ENCODE peak calls at places on chromosome 19, in seven cellular contexts. One of them, this sample, is unnamed.

GRCh38 chr19:39209196-39209595 is 5.1 kb upstream of the SYCN start:
- DNase-seq in activated CD4-positive, alpha-beta T cell treated with anti-CD3 and anti-CD28 coated beads, Interleukin-2, amount 50 U/mL, for 1 hour: no peak
- DNase-seq in choroid plexus epithelial cell: no peak
- DNase-seq in tibial artery: no peak
- DNase-seq in sigmoid colon: no peak
- DNase-seq in stimulated activated naive B cell treated with anti-CD40 and anti-IgM and Interleukin-4, amounts not matched to agents 10 μg/mL and 1 μg/mL and 100 μg/mL, for 72 hours: no peak
- DNase-seq in activated T-cell treated with anti-CD3 and anti-CD28 coated beads, Interleukin-2, amount 50 U/mL, for 72 hours: no peak
- DNase-seq in this sample: no peak

GRCh38 chr19:10238172-10238783 is 7.1 kb upstream of the S1PR2 start:
- DNase-seq in activated CD4-positive, alpha-beta T cell treated with anti-CD3 and anti-CD28 coated beads, Interleukin-2, amount 50 U/mL, for 1 hour: no peak
- DNase-seq in choroid plexus epithelial cell: peak
- DNase-seq in tibial artery: no peak
- DNase-seq in sigmoid colon: peak
- DNase-seq in stimulated activated naive B cell treated with anti-CD40 and anti-IgM and Interleukin-4, amounts not matched to agents 10 μg/mL and 1 μg/mL and 100 μg/mL, for 72 hours: no peak
- DNase-seq in activated T-cell treated with anti-CD3 and anti-CD28 coated beads, Interleukin-2, amount 50 U/mL, for 72 hours: no peak
- DNase-seq in this sample: no peak

GRCh38 chr19:46759817-46760333 is 13.6 kb upstream of the STRN4 start:
- DNase-seq in activated CD4-positive, alpha-beta T cell treated with anti-CD3 and anti-CD28 coated beads, Interleukin-2, amount 50 U/mL, for 1 hour: no peak
- DNase-seq in choroid plexus epithelial cell: peak
- DNase-seq in tibial artery: no peak
- DNase-seq in sigmoid colon: peak
- DNase-seq in stimulated activated naive B cell treated with anti-CD40 and anti-IgM and Interleukin-4, amounts not matched to agents 10 μg/mL and 1 μg/mL and 100 μg/mL, for 72 hours: no peak
- DNase-seq in activated T-cell treated with anti-CD3 and anti-CD28 coated beads, Interleukin-2, amount 50 U/mL, for 72 hours: no peak
- DNase-seq in this sample: no peak

GRCh38 chr19:5192568-5192967 is 148.0 kb downstream of the PTPRS start:
- DNase-seq in activated CD4-positive, alpha-beta T cell treated with anti-CD3 and anti-CD28 coated beads, Interleukin-2, amount 50 U/mL, for 1 hour: no peak
- DNase-seq in choroid plexus epithelial cell: no peak
- DNase-seq in tibial artery: no peak
- DNase-seq in sigmoid colon: no peak
- DNase-seq in stimulated activated naive B cell treated with anti-CD40 and anti-IgM and Interleukin-4, amounts not matched to agents 10 μg/mL and 1 μg/mL and 100 μg/mL, for 72 hours: no peak
- DNase-seq in activated T-cell treated with anti-CD3 and anti-CD28 coated beads, Interleukin-2, amount 50 U/mL, for 72 hours: no peak
- DNase-seq in this sample: no peak

GRCh38 chr19:29410974-29411615 is 114.7 kb upstream of the VSTM2B start:
- DNase-seq in activated CD4-positive, alpha-beta T cell treated with anti-CD3 and anti-CD28 coated beads, Interleukin-2, amount 50 U/mL, for 1 hour: no peak
- DNase-seq in choroid plexus epithelial cell: no peak
- DNase-seq in tibial artery: no peak
- DNase-seq in sigmoid colon: no peak
- DNase-seq in stimulated activated naive B cell treated with anti-CD40 and anti-IgM and Interleukin-4, amounts not matched to agents 10 μg/mL and 1 μg/mL and 100 μg/mL, for 72 hours: no peak
- DNase-seq in activated T-cell treated with anti-CD3 and anti-CD28 coated beads, Interleukin-2, amount 50 U/mL, for 72 hours: no peak
- DNase-seq in this sample: no peak

GRCh38 chr19:42467437-42467760 is 24.7 kb upstream of the CXCL17 start:
- DNase-seq in activated CD4-positive, alpha-beta T cell treated with anti-CD3 and anti-CD28 coated beads, Interleukin-2, amount 50 U/mL, for 1 hour: no peak
- DNase-seq in choroid plexus epithelial cell: no peak
- DNase-seq in tibial artery: no peak
- DNase-seq in sigmoid colon: no peak
- DNase-seq in stimulated activated naive B cell treated with anti-CD40 and anti-IgM and Interleukin-4, amounts not matched to agents 10 μg/mL and 1 μg/mL and 100 μg/mL, for 72 hours: no peak
- DNase-seq in activated T-cell treated with anti-CD3 and anti-CD28 coated beads, Interleukin-2, amount 50 U/mL, for 72 hours: no peak
- DNase-seq in this sample: no peak

GRCh38 chr19:35861640-35862160 is 5.0 kb downstream of the KIRREL2 start:
- DNase-seq in activated CD4-positive, alpha-beta T cell treated with anti-CD3 and anti-CD28 coated beads, Interleukin-2, amount 50 U/mL, for 1 hour: no peak
- DNase-seq in choroid plexus epithelial cell: no peak
- DNase-seq in tibial artery: no peak
- DNase-seq in sigmoid colon: no peak
- DNase-seq in stimulated activated naive B cell treated with anti-CD40 and anti-IgM and Interleukin-4, amounts not matched to agents 10 μg/mL and 1 μg/mL and 100 μg/mL, for 72 hours: no peak
- DNase-seq in activated T-cell treated with anti-CD3 and anti-CD28 coated beads, Interleukin-2, amount 50 U/mL, for 72 hours: no peak
- DNase-seq in this sample: no peak

GRCh38 chr19:36051236-36051635 is 2.8 kb downstream of the THAP8 start:
- DNase-seq in activated CD4-positive, alpha-beta T cell treated with anti-CD3 and anti-CD28 coated beads, Interleukin-2, amount 50 U/mL, for 1 hour: no peak
- DNase-seq in choroid plexus epithelial cell: peak
- DNase-seq in tibial artery: no peak
- DNase-seq in sigmoid colon: no peak
- DNase-seq in stimulated activated naive B cell treated with anti-CD40 and anti-IgM and Interleukin-4, amounts not matched to agents 10 μg/mL and 1 μg/mL and 100 μg/mL, for 72 hours: no peak
- DNase-seq in activated T-cell treated with anti-CD3 and anti-CD28 coated beads, Interleukin-2, amount 50 U/mL, for 72 hours: no peak
- DNase-seq in this sample: peak

GRCh38 chr19:40254714-40255418 is 28.4 kb upstream of the CCNP start:
- DNase-seq in activated CD4-positive, alpha-beta T cell treated with anti-CD3 and anti-CD28 coated beads, Interleukin-2, amount 50 U/mL, for 1 hour: no peak
- DNase-seq in choroid plexus epithelial cell: no peak
- DNase-seq in tibial artery: no peak
- DNase-seq in sigmoid colon: no peak
- DNase-seq in stimulated activated naive B cell treated with anti-CD40 and anti-IgM and Interleukin-4, amounts not matched to agents 10 μg/mL and 1 μg/mL and 100 μg/mL, for 72 hours: no peak
- DNase-seq in activated T-cell treated with anti-CD3 and anti-CD28 coated beads, Interleukin-2, amount 50 U/mL, for 72 hours: no peak
- DNase-seq in this sample: no peak

GRCh38 chr19:12778020-12778904 is 2.9 kb upstream of the HOOK2 start:
- DNase-seq in activated CD4-positive, alpha-beta T cell treated with anti-CD3 and anti-CD28 coated beads, Interleukin-2, amount 50 U/mL, for 1 hour: peak
- DNase-seq in choroid plexus epithelial cell: peak
- DNase-seq in tibial artery: peak
- DNase-seq in sigmoid colon: peak
- DNase-seq in stimulated activated naive B cell treated with anti-CD40 and anti-IgM and Interleukin-4, amounts not matched to agents 10 μg/mL and 1 μg/mL and 100 μg/mL, for 72 hours: no peak
- DNase-seq in activated T-cell treated with anti-CD3 and anti-CD28 coated beads, Interleukin-2, amount 50 U/mL, for 72 hours: peak
- DNase-seq in this sample: peak

GRCh38 chr19:4914736-4915501 is 5.6 kb downstream of the UHRF1 start:
- DNase-seq in activated CD4-positive, alpha-beta T cell treated with anti-CD3 and anti-CD28 coated beads, Interleukin-2, amount 50 U/mL, for 1 hour: peak
- DNase-seq in choroid plexus epithelial cell: peak
- DNase-seq in tibial artery: no peak
- DNase-seq in sigmoid colon: no peak
- DNase-seq in stimulated activated naive B cell treated with anti-CD40 and anti-IgM and Interleukin-4, amounts not matched to agents 10 μg/mL and 1 μg/mL and 100 μg/mL, for 72 hours: no peak
- DNase-seq in activated T-cell treated with anti-CD3 and anti-CD28 coated beads, Interleukin-2, amount 50 U/mL, for 72 hours: peak
- DNase-seq in this sample: peak

GRCh38 chr19:17743874-17744273 is 7.4 kb upstream of the FCHO1 start:
- DNase-seq in activated CD4-positive, alpha-beta T cell treated with anti-CD3 and anti-CD28 coated beads, Interleukin-2, amount 50 U/mL, for 1 hour: no peak
- DNase-seq in choroid plexus epithelial cell: peak
- DNase-seq in tibial artery: no peak
- DNase-seq in sigmoid colon: no peak
- DNase-seq in stimulated activated naive B cell treated with anti-CD40 and anti-IgM and Interleukin-4, amounts not matched to agents 10 μg/mL and 1 μg/mL and 100 μg/mL, for 72 hours: no peak
- DNase-seq in activated T-cell treated with anti-CD3 and anti-CD28 coated beads, Interleukin-2, amount 50 U/mL, for 72 hours: peak
- DNase-seq in this sample: no peak

GRCh38 chr19:49497047-49497789 is 984 bp downstream of the RPS11 start:
- DNase-seq in activated CD4-positive, alpha-beta T cell treated with anti-CD3 and anti-CD28 coated beads, Interleukin-2, amount 50 U/mL, for 1 hour: peak
- DNase-seq in choroid plexus epithelial cell: peak
- DNase-seq in tibial artery: no peak
- DNase-seq in sigmoid colon: peak
- DNase-seq in stimulated activated naive B cell treated with anti-CD40 and anti-IgM and Interleukin-4, amounts not matched to agents 10 μg/mL and 1 μg/mL and 100 μg/mL, for 72 hours: no peak
- DNase-seq in activated T-cell treated with anti-CD3 and anti-CD28 coated beads, Interleukin-2, amount 50 U/mL, for 72 hours: peak
- DNase-seq in this sample: peak

GRCh38 chr19:33390120-33390907 is 16.8 kb downstream of the CEBPG start:
- DNase-seq in activated CD4-positive, alpha-beta T cell treated with anti-CD3 and anti-CD28 coated beads, Interleukin-2, amount 50 U/mL, for 1 hour: no peak
- DNase-seq in choroid plexus epithelial cell: no peak
- DNase-seq in tibial artery: peak
- DNase-seq in sigmoid colon: peak
- DNase-seq in stimulated activated naive B cell treated with anti-CD40 and anti-IgM and Interleukin-4, amounts not matched to agents 10 μg/mL and 1 μg/mL and 100 μg/mL, for 72 hours: no peak
- DNase-seq in activated T-cell treated with anti-CD3 and anti-CD28 coated beads, Interleukin-2, amount 50 U/mL, for 72 hours: no peak
- DNase-seq in this sample: no peak

GRCh38 chr19:50198431-50199253 is 4.8 kb upstream of the MYH14 start:
- DNase-seq in activated CD4-positive, alpha-beta T cell treated with anti-CD3 and anti-CD28 coated beads, Interleukin-2, amount 50 U/mL, for 1 hour: no peak
- DNase-seq in choroid plexus epithelial cell: no peak
- DNase-seq in tibial artery: no peak
- DNase-seq in sigmoid colon: no peak
- DNase-seq in stimulated activated naive B cell treated with anti-CD40 and anti-IgM and Interleukin-4, amounts not matched to agents 10 μg/mL and 1 μg/mL and 100 μg/mL, for 72 hours: no peak
- DNase-seq in activated T-cell treated with anti-CD3 and anti-CD28 coated beads, Interleukin-2, amount 50 U/mL, for 72 hours: no peak
- DNase-seq in this sample: no peak

GRCh38 chr19:52991484-52991883 is 22.2 kb upstream of the ERVV-1 start:
- DNase-seq in activated CD4-positive, alpha-beta T cell treated with anti-CD3 and anti-CD28 coated beads, Interleukin-2, amount 50 U/mL, for 1 hour: no peak
- DNase-seq in choroid plexus epithelial cell: peak
- DNase-seq in tibial artery: no peak
- DNase-seq in sigmoid colon: no peak
- DNase-seq in stimulated activated naive B cell treated with anti-CD40 and anti-IgM and Interleukin-4, amounts not matched to agents 10 μg/mL and 1 μg/mL and 100 μg/mL, for 72 hours: no peak
- DNase-seq in activated T-cell treated with anti-CD3 and anti-CD28 coated beads, Interleukin-2, amount 50 U/mL, for 72 hours: no peak
- DNase-seq in this sample: no peak

GRCh38 chr19:7748756-7749155 is 1.4 kb upstream of the CD209 start:
- DNase-seq in activated CD4-positive, alpha-beta T cell treated with anti-CD3 and anti-CD28 coated beads, Interleukin-2, amount 50 U/mL, for 1 hour: no peak
- DNase-seq in choroid plexus epithelial cell: peak
- DNase-seq in tibial artery: no peak
- DNase-seq in sigmoid colon: peak
- DNase-seq in stimulated activated naive B cell treated with anti-CD40 and anti-IgM and Interleukin-4, amounts not matched to agents 10 μg/mL and 1 μg/mL and 100 μg/mL, for 72 hours: no peak
- DNase-seq in activated T-cell treated with anti-CD3 and anti-CD28 coated beads, Interleukin-2, amount 50 U/mL, for 72 hours: no peak
- DNase-seq in this sample: no peak

GRCh38 chr19:29528946-29529645 is 3.3 kb downstream of the VSTM2B start:
- DNase-seq in activated CD4-positive, alpha-beta T cell treated with anti-CD3 and anti-CD28 coated beads, Interleukin-2, amount 50 U/mL, for 1 hour: no peak
- DNase-seq in choroid plexus epithelial cell: no peak
- DNase-seq in tibial artery: no peak
- DNase-seq in sigmoid colon: peak
- DNase-seq in stimulated activated naive B cell treated with anti-CD40 and anti-IgM and Interleukin-4, amounts not matched to agents 10 μg/mL and 1 μg/mL and 100 μg/mL, for 72 hours: no peak
- DNase-seq in activated T-cell treated with anti-CD3 and anti-CD28 coated beads, Interleukin-2, amount 50 U/mL, for 72 hours: peak
- DNase-seq in this sample: no peak

GRCh38 chr19:3104708-3104983 is 10.5 kb downstream of the GNA11 start:
- DNase-seq in activated CD4-positive, alpha-beta T cell treated with anti-CD3 and anti-CD28 coated beads, Interleukin-2, amount 50 U/mL, for 1 hour: no peak
- DNase-seq in choroid plexus epithelial cell: no peak
- DNase-seq in tibial artery: no peak
- DNase-seq in sigmoid colon: no peak
- DNase-seq in stimulated activated naive B cell treated with anti-CD40 and anti-IgM and Interleukin-4, amounts not matched to agents 10 μg/mL and 1 μg/mL and 100 μg/mL, for 72 hours: no peak
- DNase-seq in activated T-cell treated with anti-CD3 and anti-CD28 coated beads, Interleukin-2, amount 50 U/mL, for 72 hours: no peak
- DNase-seq in this sample: no peak

GRCh38 chr19:42270346-42271044 is 1.4 kb downstream of the CIC start:
- DNase-seq in activated CD4-positive, alpha-beta T cell treated with anti-CD3 and anti-CD28 coated beads, Interleukin-2, amount 50 U/mL, for 1 hour: peak
- DNase-seq in choroid plexus epithelial cell: peak
- DNase-seq in tibial artery: peak
- DNase-seq in sigmoid colon: peak
- DNase-seq in stimulated activated naive B cell treated with anti-CD40 and anti-IgM and Interleukin-4, amounts not matched to agents 10 μg/mL and 1 μg/mL and 100 μg/mL, for 72 hours: peak
- DNase-seq in activated T-cell treated with anti-CD3 and anti-CD28 coated beads, Interleukin-2, amount 50 U/mL, for 72 hours: peak
- DNase-seq in this sample: peak

GRCh38 chr19:56101746-56102535 is 19.2 kb downstream of the ZNF787 start:
- DNase-seq in activated CD4-positive, alpha-beta T cell treated with anti-CD3 and anti-CD28 coated beads, Interleukin-2, amount 50 U/mL, for 1 hour: no peak
- DNase-seq in choroid plexus epithelial cell: no peak
- DNase-seq in tibial artery: no peak
- DNase-seq in sigmoid colon: no peak
- DNase-seq in stimulated activated naive B cell treated with anti-CD40 and anti-IgM and Interleukin-4, amounts not matched to agents 10 μg/mL and 1 μg/mL and 100 μg/mL, for 72 hours: no peak
- DNase-seq in activated T-cell treated with anti-CD3 and anti-CD28 coated beads, Interleukin-2, amount 50 U/mL, for 72 hours: no peak
- DNase-seq in this sample: no peak

GRCh38 chr19:3452456-3453068 is 27.8 kb downstream of the SMIM24 start:
- DNase-seq in activated CD4-positive, alpha-beta T cell treated with anti-CD3 and anti-CD28 coated beads, Interleukin-2, amount 50 U/mL, for 1 hour: no peak
- DNase-seq in choroid plexus epithelial cell: no peak
- DNase-seq in tibial artery: no peak
- DNase-seq in sigmoid colon: no peak
- DNase-seq in stimulated activated naive B cell treated with anti-CD40 and anti-IgM and Interleukin-4, amounts not matched to agents 10 μg/mL and 1 μg/mL and 100 μg/mL, for 72 hours: no peak
- DNase-seq in activated T-cell treated with anti-CD3 and anti-CD28 coated beads, Interleukin-2, amount 50 U/mL, for 72 hours: no peak
- DNase-seq in this sample: no peak

GRCh38 chr19:13154911-13155471 is 4.8 kb downstream of the IER2 start:
- DNase-seq in activated CD4-positive, alpha-beta T cell treated with anti-CD3 and anti-CD28 coated beads, Interleukin-2, amount 50 U/mL, for 1 hour: peak
- DNase-seq in choroid plexus epithelial cell: peak
- DNase-seq in tibial artery: peak
- DNase-seq in sigmoid colon: peak
- DNase-seq in stimulated activated naive B cell treated with anti-CD40 and anti-IgM and Interleukin-4, amounts not matched to agents 10 μg/mL and 1 μg/mL and 100 μg/mL, for 72 hours: peak
- DNase-seq in activated T-cell treated with anti-CD3 and anti-CD28 coated beads, Interleukin-2, amount 50 U/mL, for 72 hours: peak
- DNase-seq in this sample: peak

GRCh38 chr19:35268546-35269424 is at the start of gene USF2:
- DNase-seq in activated CD4-positive, alpha-beta T cell treated with anti-CD3 and anti-CD28 coated beads, Interleukin-2, amount 50 U/mL, for 1 hour: peak
- DNase-seq in choroid plexus epithelial cell: peak
- DNase-seq in tibial artery: peak
- DNase-seq in sigmoid colon: peak
- DNase-seq in stimulated activated naive B cell treated with anti-CD40 and anti-IgM and Interleukin-4, amounts not matched to agents 10 μg/mL and 1 μg/mL and 100 μg/mL, for 72 hours: peak
- DNase-seq in activated T-cell treated with anti-CD3 and anti-CD28 coated beads, Interleukin-2, amount 50 U/mL, for 72 hours: peak
- DNase-seq in this sample: peak

GRCh38 chr19:33348301-33349010 is 25.1 kb upstream of the CEBPG start:
- DNase-seq in activated CD4-positive, alpha-beta T cell treated with anti-CD3 and anti-CD28 coated beads, Interleukin-2, amount 50 U/mL, for 1 hour: no peak
- DNase-seq in choroid plexus epithelial cell: peak
- DNase-seq in tibial artery: no peak
- DNase-seq in sigmoid colon: no peak
- DNase-seq in stimulated activated naive B cell treated with anti-CD40 and anti-IgM and Interleukin-4, amounts not matched to agents 10 μg/mL and 1 μg/mL and 100 μg/mL, for 72 hours: no peak
- DNase-seq in activated T-cell treated with anti-CD3 and anti-CD28 coated beads, Interleukin-2, amount 50 U/mL, for 72 hours: no peak
- DNase-seq in this sample: no peak

GRCh38 chr19:2977686-2978466 is 512 bp downstream of the TLE6 start:
- DNase-seq in activated CD4-positive, alpha-beta T cell treated with anti-CD3 and anti-CD28 coated beads, Interleukin-2, amount 50 U/mL, for 1 hour: no peak
- DNase-seq in choroid plexus epithelial cell: no peak
- DNase-seq in tibial artery: no peak
- DNase-seq in sigmoid colon: peak
- DNase-seq in stimulated activated naive B cell treated with anti-CD40 and anti-IgM and Interleukin-4, amounts not matched to agents 10 μg/mL and 1 μg/mL and 100 μg/mL, for 72 hours: no peak
- DNase-seq in activated T-cell treated with anti-CD3 and anti-CD28 coated beads, Interleukin-2, amount 50 U/mL, for 72 hours: no peak
- DNase-seq in this sample: no peak

GRCh38 chr19:46040952-46041500 is at the start of gene IGFL4:
- DNase-seq in activated CD4-positive, alpha-beta T cell treated with anti-CD3 and anti-CD28 coated beads, Interleukin-2, amount 50 U/mL, for 1 hour: no peak
- DNase-seq in choroid plexus epithelial cell: no peak
- DNase-seq in tibial artery: no peak
- DNase-seq in sigmoid colon: no peak
- DNase-seq in stimulated activated naive B cell treated with anti-CD40 and anti-IgM and Interleukin-4, amounts not matched to agents 10 μg/mL and 1 μg/mL and 100 μg/mL, for 72 hours: no peak
- DNase-seq in activated T-cell treated with anti-CD3 and anti-CD28 coated beads, Interleukin-2, amount 50 U/mL, for 72 hours: no peak
- DNase-seq in this sample: no peak

GRCh38 chr19:7415163-7415856 is 66.6 kb downstream of the ARHGEF18 start:
- DNase-seq in activated CD4-positive, alpha-beta T cell treated with anti-CD3 and anti-CD28 coated beads, Interleukin-2, amount 50 U/mL, for 1 hour: no peak
- DNase-seq in choroid plexus epithelial cell: peak
- DNase-seq in tibial artery: no peak
- DNase-seq in sigmoid colon: no peak
- DNase-seq in stimulated activated naive B cell treated with anti-CD40 and anti-IgM and Interleukin-4, amounts not matched to agents 10 μg/mL and 1 μg/mL and 100 μg/mL, for 72 hours: no peak
- DNase-seq in activated T-cell treated with anti-CD3 and anti-CD28 coated beads, Interleukin-2, amount 50 U/mL, for 72 hours: no peak
- DNase-seq in this sample: no peak

GRCh38 chr19:47272448-47273312 is 2.0 kb upstream of the INAFM1 start:
- DNase-seq in activated CD4-positive, alpha-beta T cell treated with anti-CD3 and anti-CD28 coated beads, Interleukin-2, amount 50 U/mL, for 1 hour: no peak
- DNase-seq in choroid plexus epithelial cell: peak
- DNase-seq in tibial artery: no peak
- DNase-seq in sigmoid colon: peak
- DNase-seq in stimulated activated naive B cell treated with anti-CD40 and anti-IgM and Interleukin-4, amounts not matched to agents 10 μg/mL and 1 μg/mL and 100 μg/mL, for 72 hours: no peak
- DNase-seq in activated T-cell treated with anti-CD3 and anti-CD28 coated beads, Interleukin-2, amount 50 U/mL, for 72 hours: no peak
- DNase-seq in this sample: peak

GRCh38 chr19:38900816-38901215 is 1.0 kb downstream of the NFKBIB start:
- DNase-seq in activated CD4-positive, alpha-beta T cell treated with anti-CD3 and anti-CD28 coated beads, Interleukin-2, amount 50 U/mL, for 1 hour: no peak
- DNase-seq in choroid plexus epithelial cell: peak
- DNase-seq in tibial artery: no peak
- DNase-seq in sigmoid colon: no peak
- DNase-seq in stimulated activated naive B cell treated with anti-CD40 and anti-IgM and Interleukin-4, amounts not matched to agents 10 μg/mL and 1 μg/mL and 100 μg/mL, for 72 hours: no peak
- DNase-seq in activated T-cell treated with anti-CD3 and anti-CD28 coated beads, Interleukin-2, amount 50 U/mL, for 72 hours: no peak
- DNase-seq in this sample: no peak

GRCh38 chr19:623974-624373 is 9.4 kb downstream of the POLRMT start:
- DNase-seq in activated CD4-positive, alpha-beta T cell treated with anti-CD3 and anti-CD28 coated beads, Interleukin-2, amount 50 U/mL, for 1 hour: no peak
- DNase-seq in choroid plexus epithelial cell: peak
- DNase-seq in tibial artery: no peak
- DNase-seq in sigmoid colon: no peak
- DNase-seq in stimulated activated naive B cell treated with anti-CD40 and anti-IgM and Interleukin-4, amounts not matched to agents 10 μg/mL and 1 μg/mL and 100 μg/mL, for 72 hours: no peak
- DNase-seq in activated T-cell treated with anti-CD3 and anti-CD28 coated beads, Interleukin-2, amount 50 U/mL, for 72 hours: no peak
- DNase-seq in this sample: no peak